ENCODE peak calls at places on chromosomes 11 and 22, in five cellular contexts. One of them, this sample, is unnamed.

GRCh38 chr11:62601114-62601363 is 626 bp downstream of the MTA2 start:
- DNase-seq in esophagus muscularis mucosa: no peak
- DNase-seq in RWPE1: no peak
- DNase-seq in heart left ventricle: peak
- DNase-seq in pancreas: peak
- DNase-seq in this sample: no peak

GRCh38 chr11:8913961-8914660 is 3.1 kb downstream of the AKIP1 start:
- DNase-seq in RWPE1: peak
- DNase-seq in esophagus muscularis mucosa: no peak
- DNase-seq in pancreas: no peak
- DNase-seq in heart left ventricle: peak
- DNase-seq in this sample: no peak

GRCh38 chr11:74008373-74009229 is at the start of gene UCP3:
- DNase-seq in pancreas: no peak
- DNase-seq in heart left ventricle: no peak
- DNase-seq in RWPE1: no peak
- DNase-seq in esophagus muscularis mucosa: no peak
- DNase-seq in this sample: no peak

GRCh38 chr11:17012712-17013547 is 1.3 kb downstream of the PLEKHA7 start:
- DNase-seq in RWPE1: peak
- DNase-seq in heart left ventricle: peak
- DNase-seq in esophagus muscularis mucosa: no peak
- DNase-seq in pancreas: peak
- DNase-seq in this sample: peak

GRCh38 chr11:121095561-121095960 is 5.5 kb upstream of the TECTA start:
- DNase-seq in pancreas: no peak
- DNase-seq in esophagus muscularis mucosa: no peak
- DNase-seq in RWPE1: no peak
- DNase-seq in heart left ventricle: no peak
- DNase-seq in this sample: no peak

GRCh38 chr22:27880778-27881394 is 38.2 kb downstream of the PITPNB start:
- DNase-seq in RWPE1: peak
- DNase-seq in esophagus muscularis mucosa: no peak
- DNase-seq in pancreas: peak
- DNase-seq in heart left ventricle: peak
- DNase-seq in this sample: no peak

GRCh38 chr11:60765355-60765754 is 8.7 kb downstream of the MS4A15 start:
- DNase-seq in heart left ventricle: no peak
- DNase-seq in RWPE1: no peak
- DNase-seq in esophagus muscularis mucosa: no peak
- DNase-seq in pancreas: no peak
- DNase-seq in this sample: no peak

GRCh38 chr11:36238881-36239280 is 50.3 kb downstream of the COMMD9 start:
- DNase-seq in pancreas: no peak
- DNase-seq in RWPE1: no peak
- DNase-seq in esophagus muscularis mucosa: no peak
- DNase-seq in heart left ventricle: no peak
- DNase-seq in this sample: no peak

GRCh38 chr11:32188785-32189184 is 97.9 kb downstream of the RCN1 start:
- DNase-seq in RWPE1: no peak
- DNase-seq in pancreas: no peak
- DNase-seq in heart left ventricle: no peak
- DNase-seq in esophagus muscularis mucosa: no peak
- DNase-seq in this sample: no peak

GRCh38 chr22:39205344-39206021 is 39.3 kb downstream of the PDGFB start:
- DNase-seq in RWPE1: peak
- DNase-seq in pancreas: no peak
- DNase-seq in esophagus muscularis mucosa: no peak
- DNase-seq in heart left ventricle: peak
- DNase-seq in this sample: peak

GRCh38 chr22:22935546-22936157 is 48.0 kb downstream of the IGLL5 start:
- DNase-seq in heart left ventricle: no peak
- DNase-seq in RWPE1: no peak
- DNase-seq in esophagus muscularis mucosa: no peak
- DNase-seq in pancreas: no peak
- DNase-seq in this sample: no peak

GRCh38 chr22:20118572-20119020 is 1.6 kb upstream of the TRMT2A start:
- DNase-seq in pancreas: no peak
- DNase-seq in esophagus muscularis mucosa: no peak
- DNase-seq in RWPE1: no peak
- DNase-seq in heart left ventricle: no peak
- DNase-seq in this sample: no peak

GRCh38 chr22:29359469-29359868 is 28.9 kb downstream of the AP1B1 start:
- DNase-seq in pancreas: no peak
- DNase-seq in RWPE1: peak
- DNase-seq in esophagus muscularis mucosa: no peak
- DNase-seq in heart left ventricle: peak
- DNase-seq in this sample: no peak

GRCh38 chr11:126267650-126268049 is 1.0 kb downstream of the SRPRA start:
- DNase-seq in heart left ventricle: no peak
- DNase-seq in pancreas: peak
- DNase-seq in esophagus muscularis mucosa: no peak
- DNase-seq in RWPE1: no peak
- DNase-seq in this sample: no peak

GRCh38 chr11:28581286-28582242 is 473.4 kb downstream of the METTL15 start:
- DNase-seq in heart left ventricle: no peak
- DNase-seq in pancreas: no peak
- DNase-seq in RWPE1: no peak
- DNase-seq in esophagus muscularis mucosa: no peak
- DNase-seq in this sample: no peak

GRCh38 chr11:131854391-131854790 is 484.0 kb downstream of the NTM start:
- DNase-seq in RWPE1: no peak
- DNase-seq in esophagus muscularis mucosa: no peak
- DNase-seq in pancreas: no peak
- DNase-seq in heart left ventricle: no peak
- DNase-seq in this sample: no peak

GRCh38 chr22:39423976-39424375 is 24.4 kb downstream of the TAB1 start:
- DNase-seq in esophagus muscularis mucosa: no peak
- DNase-seq in pancreas: no peak
- DNase-seq in RWPE1: no peak
- DNase-seq in heart left ventricle: no peak
- DNase-seq in this sample: no peak

GRCh38 chr11:110376711-110377324 is 52.9 kb upstream of the FDX1 start:
- DNase-seq in pancreas: peak
- DNase-seq in heart left ventricle: peak
- DNase-seq in esophagus muscularis mucosa: no peak
- DNase-seq in RWPE1: peak
- DNase-seq in this sample: peak

GRCh38 chr22:30333707-30334087 is 7.0 kb upstream of the TBC1D10A start:
- DNase-seq in esophagus muscularis mucosa: no peak
- DNase-seq in pancreas: no peak
- DNase-seq in heart left ventricle: no peak
- DNase-seq in RWPE1: no peak
- DNase-seq in this sample: no peak

GRCh38 chr11:114243461-114244372 is 52.5 kb upstream of the NNMT start:
- DNase-seq in RWPE1: no peak
- DNase-seq in heart left ventricle: peak
- DNase-seq in esophagus muscularis mucosa: no peak
- DNase-seq in pancreas: no peak
- DNase-seq in this sample: no peak

GRCh38 chr11:528166-528814 is 7.1 kb downstream of the HRAS start:
- DNase-seq in pancreas: no peak
- DNase-seq in heart left ventricle: no peak
- DNase-seq in esophagus muscularis mucosa: no peak
- DNase-seq in RWPE1: no peak
- DNase-seq in this sample: no peak

GRCh38 chr11:47616726-47617416 is 22.7 kb upstream of the C1QTNF4 start:
- DNase-seq in RWPE1: peak
- DNase-seq in heart left ventricle: peak
- DNase-seq in pancreas: no peak
- DNase-seq in esophagus muscularis mucosa: no peak
- DNase-seq in this sample: no peak

GRCh38 chr11:61842421-61842820 is 14.3 kb downstream of the FADS2 start:
- DNase-seq in pancreas: no peak
- DNase-seq in esophagus muscularis mucosa: no peak
- DNase-seq in RWPE1: no peak
- DNase-seq in heart left ventricle: no peak
- DNase-seq in this sample: no peak

GRCh38 chr11:106464728-106465127 is 387.3 kb downstream of the AASDHPPT start:
- DNase-seq in RWPE1: no peak
- DNase-seq in esophagus muscularis mucosa: no peak
- DNase-seq in heart left ventricle: no peak
- DNase-seq in pancreas: no peak
- DNase-seq in this sample: no peak

GRCh38 chr11:8315463-8315862 is 51.8 kb upstream of the LMO1 start:
- DNase-seq in pancreas: no peak
- DNase-seq in esophagus muscularis mucosa: no peak
- DNase-seq in heart left ventricle: no peak
- DNase-seq in RWPE1: no peak
- DNase-seq in this sample: peak

GRCh38 chr11:45062974-45063635 is 83.3 kb upstream of the PRDM11 start:
- DNase-seq in heart left ventricle: no peak
- DNase-seq in RWPE1: no peak
- DNase-seq in esophagus muscularis mucosa: no peak
- DNase-seq in pancreas: no peak
- DNase-seq in this sample: no peak

GRCh38 chr11:17098632-17099031 is 21.2 kb upstream of the RPS13 start:
- DNase-seq in RWPE1: no peak
- DNase-seq in esophagus muscularis mucosa: no peak
- DNase-seq in heart left ventricle: no peak
- DNase-seq in pancreas: no peak
- DNase-seq in this sample: no peak

GRCh38 chr11:30608534-30608933 is 22.4 kb upstream of the MPPED2 start:
- DNase-seq in RWPE1: no peak
- DNase-seq in esophagus muscularis mucosa: no peak
- DNase-seq in heart left ventricle: no peak
- DNase-seq in pancreas: no peak
- DNase-seq in this sample: no peak

GRCh38 chr22:32880906-32881596 is 79.5 kb downstream of the TIMP3 start:
- DNase-seq in heart left ventricle: peak
- DNase-seq in RWPE1: no peak
- DNase-seq in esophagus muscularis mucosa: peak
- DNase-seq in pancreas: peak
- DNase-seq in this sample: no peak

GRCh38 chr11:62353841-62354240 is 16.6 kb downstream of the ASRGL1 start:
- DNase-seq in pancreas: peak
- DNase-seq in heart left ventricle: no peak
- DNase-seq in RWPE1: no peak
- DNase-seq in esophagus muscularis mucosa: no peak
- DNase-seq in this sample: no peak

GRCh38 chr11:17696741-17697140 is 22.6 kb upstream of the MYOD1 start:
- DNase-seq in RWPE1: no peak
- DNase-seq in heart left ventricle: no peak
- DNase-seq in pancreas: no peak
- DNase-seq in esophagus muscularis mucosa: no peak
- DNase-seq in this sample: no peak

GRCh38 chr11:121946514-121946913 is 169.5 kb downstream of the BLID start:
- DNase-seq in pancreas: no peak
- DNase-seq in RWPE1: no peak
- DNase-seq in heart left ventricle: no peak
- DNase-seq in esophagus muscularis mucosa: no peak
- DNase-seq in this sample: no peak

GRCh38 chr22:36197601-36198146 is 3.9 kb downstream of the APOL4 start:
- DNase-seq in RWPE1: no peak
- DNase-seq in heart left ventricle: no peak
- DNase-seq in pancreas: no peak
- DNase-seq in esophagus muscularis mucosa: no peak
- DNase-seq in this sample: no peak

GRCh38 chr22:17980638-17981051 is 43.7 kb downstream of the MICAL3 start:
- DNase-seq in esophagus muscularis mucosa: no peak
- DNase-seq in RWPE1: no peak
- DNase-seq in heart left ventricle: no peak
- DNase-seq in pancreas: no peak
- DNase-seq in this sample: no peak

DNA sequence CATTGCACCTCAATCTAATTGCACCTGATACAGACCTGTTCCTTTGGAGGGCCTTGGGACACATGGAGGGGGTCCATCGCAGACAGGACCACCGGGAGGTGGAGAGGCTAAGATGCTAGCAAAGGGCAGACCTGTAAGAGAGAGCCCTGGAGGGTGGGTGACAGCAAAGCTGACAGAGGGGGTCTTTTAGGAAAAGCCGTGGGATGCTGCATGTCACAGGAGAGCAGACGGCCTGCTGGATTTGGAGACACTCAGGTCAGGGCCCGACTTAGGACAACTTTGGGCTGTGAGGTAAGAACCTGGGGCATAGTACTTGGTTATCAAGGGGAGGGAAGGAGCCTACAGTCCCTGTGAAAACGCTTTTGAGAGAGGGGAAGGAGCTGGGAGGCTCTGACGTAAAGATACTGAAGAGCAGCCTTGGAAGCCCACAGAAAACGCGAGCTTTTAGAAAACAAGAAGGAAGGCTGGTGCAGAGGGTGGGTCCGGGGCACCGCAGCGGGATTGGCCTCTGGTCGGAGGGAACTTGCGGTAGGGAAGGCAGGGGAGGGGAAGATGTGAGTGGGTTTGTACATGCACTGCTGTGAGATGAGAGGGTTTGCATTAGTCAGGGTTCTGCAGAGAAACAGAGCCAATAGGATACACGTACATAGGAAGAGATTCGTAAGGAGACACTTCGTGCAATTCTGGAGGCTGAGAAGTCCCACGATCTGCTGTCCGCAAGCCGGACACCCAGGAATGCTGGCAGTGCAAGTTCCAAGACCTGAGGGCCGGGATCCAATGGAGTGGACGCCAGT is 868.5 kb downstream of the TBC1D22A start:
- DNase-seq in pancreas: no peak
- DNase-seq in heart left ventricle: no peak
- DNase-seq in esophagus muscularis mucosa: peak
- DNase-seq in RWPE1: no peak
- DNase-seq in this sample: no peak
- H3K27ac ChIP-seq in pancreas: no peak
- H3K27ac ChIP-seq in heart left ventricle: no peak
- H3K27ac ChIP-seq in esophagus muscularis mucosa: no peak
- H3K27ac ChIP-seq in RWPE1: no peak
- H3K27ac ChIP-seq in this sample: no peak

GRCh38 chr11:77468527-77468926 is 5.4 kb downstream of the PAK1 start:
- DNase-seq in pancreas: no peak
- DNase-seq in esophagus muscularis mucosa: no peak
- DNase-seq in heart left ventricle: no peak
- DNase-seq in RWPE1: no peak
- DNase-seq in this sample: no peak
- TF ChIP-seq CTCF in pancreas: no peak
- TF ChIP-seq CTCF in esophagus muscularis mucosa: no peak
- TF ChIP-seq CTCF in heart left ventricle: no peak
- TF ChIP-seq CTCF in RWPE1: no peak
- TF ChIP-seq CTCF in this sample: no peak

DNA sequence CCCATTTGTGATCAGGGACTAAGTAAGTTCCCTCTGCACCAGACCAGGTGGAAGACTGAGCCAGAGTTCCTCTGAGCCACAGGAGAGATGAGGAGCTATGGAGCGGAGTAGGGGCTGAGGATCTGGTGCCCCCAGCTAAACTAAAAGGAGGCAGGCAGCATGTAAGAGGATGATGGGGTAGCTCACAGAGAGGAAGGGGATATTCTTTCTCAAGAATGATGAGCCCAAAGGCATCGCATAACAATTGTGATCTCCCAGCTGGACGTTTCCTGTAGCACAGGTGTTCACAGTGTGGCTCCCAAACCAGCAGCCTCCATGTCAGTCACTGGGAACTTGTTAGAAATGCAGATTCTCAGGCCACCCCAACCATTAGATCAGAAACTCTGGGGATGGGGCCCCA is 24.4 kb downstream of the ADAMTS8 start:
- DNase-seq in heart left ventricle: no peak
- DNase-seq in pancreas: no peak
- DNase-seq in RWPE1: no peak
- DNase-seq in esophagus muscularis mucosa: no peak
- DNase-seq in this sample: no peak
- H3K27ac ChIP-seq in heart left ventricle: peak
- H3K27ac ChIP-seq in pancreas: no peak
- H3K27ac ChIP-seq in RWPE1: no peak
- H3K27ac ChIP-seq in esophagus muscularis mucosa: peak
- H3K27ac ChIP-seq in this sample: no peak

GRCh38 chr22:37562049-37562784 is 1.9 kb downstream of the CDC42EP1 start:
- DNase-seq in RWPE1: no peak
- DNase-seq in heart left ventricle: no peak
- DNase-seq in pancreas: peak
- DNase-seq in esophagus muscularis mucosa: no peak
- DNase-seq in this sample: no peak
- TF ChIP-seq CTCF in RWPE1: peak
- TF ChIP-seq CTCF in heart left ventricle: no peak
- TF ChIP-seq CTCF in pancreas: no peak
- TF ChIP-seq CTCF in esophagus muscularis mucosa: no peak
- TF ChIP-seq CTCF in this sample: peak

This sample was measured in RWPE2.